ENCODE peak calls at places on chromosomes 7 and 10, in four cellular contexts. B is HFF-Myc, N is upper lobe of left lung, C is HFFc6. T is an unnamed sample.

GRCh38 chr7:16067695-16068094 is 353.6 kb downstream of the CRPPA start:
- DNase-seq in B (no peak), N (no peak), C (no peak), T (no peak)

GRCh38 chr10:77333610-77334340 is 303.8 kb downstream of the KCNMA1 start:
- DNase-seq in B (no peak), N (no peak), C (no peak), T (no peak)

GRCh38 chr10:24920907-24921881 is 31.2 kb downstream of the PRTFDC1 start:
- DNase-seq in C (peak), N (peak), B (peak), T (no peak)

GRCh38 chr7:35424869-35425495 is 171.1 kb upstream of the TBX20 start:
- DNase-seq in C (peak), N (peak), B (peak), T (peak)

GRCh38 chr10:110074986-110075664 is 67.3 kb downstream of the ADD3 start:
- DNase-seq in N (no peak), C (peak), B (peak), T (no peak)

GRCh38 chr10:99548041-99548530 is 15.3 kb downstream of the NKX2-3 start:
- DNase-seq in N (no peak), C (peak), B (no peak), T (no peak)

GRCh38 chr7:69693042-69693441 is 94.8 kb downstream of the AUTS2 start:
- DNase-seq in B (no peak), N (no peak), C (no peak), T (no peak)

GRCh38 chr10:76397210-76397881 is 965.9 kb downstream of the LRMDA start:
- DNase-seq in N (no peak), C (no peak), B (no peak), T (no peak)

GRCh38 chr10:25944771-25945170 is 10.7 kb downstream of the MYO3A start:
- DNase-seq in N (no peak), B (no peak), C (no peak), T (no peak)
- TF ChIP-seq CTCF in N (no peak), B (no peak), C (no peak), T (no peak)

GRCh38 chr7:129827467-129827990 is 125.2 kb downstream of the UBE2H start:
- DNase-seq in B (no peak), N (no peak), C (no peak), T (no peak)

GRCh38 chr7:129828078-129828762 is 124.5 kb downstream of the UBE2H start:
- DNase-seq in N (no peak), B (no peak), C (no peak), T (no peak)

GRCh38 chr7:129824291-129825004 is 128.3 kb downstream of the UBE2H start:
- DNase-seq in N (no peak), C (no peak), B (no peak), T (no peak)

GRCh38 chr7:129825554-129826267 is 127.0 kb downstream of the UBE2H start:
- DNase-seq in N (peak), C (peak), B (no peak), T (peak)

DNA sequence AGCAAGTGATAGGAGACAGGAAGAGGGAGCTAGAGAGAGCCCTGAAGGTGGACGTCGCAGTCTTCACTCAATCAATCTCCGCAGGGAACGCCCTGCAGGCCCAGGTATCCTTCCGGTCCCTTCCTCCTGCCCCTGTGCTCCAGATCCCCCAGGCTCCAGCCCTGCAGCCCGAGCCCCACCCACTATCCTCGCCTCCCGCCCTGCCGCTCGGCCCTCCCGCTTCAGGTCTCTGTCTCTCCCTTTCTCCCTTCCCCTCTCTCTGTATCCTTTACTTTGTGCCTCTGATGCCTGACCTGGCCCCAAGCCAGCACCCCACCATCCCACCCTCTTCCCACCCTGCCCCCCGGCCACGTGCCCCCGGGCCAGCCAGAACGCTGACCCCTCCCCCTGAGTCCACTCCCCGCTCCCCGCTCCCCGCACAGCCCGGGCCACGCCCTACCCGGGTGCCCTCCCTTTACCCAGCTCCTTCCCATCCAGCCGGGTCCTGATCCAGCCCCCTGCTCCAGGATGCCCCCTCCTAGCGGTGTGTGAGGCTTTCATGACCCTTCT is 127.7 kb downstream of the UBE2H start:
- DNase-seq in N (peak), B (no peak), C (peak), T (no peak)
- TF ChIP-seq CTCF in N (no peak), B (peak), C (no peak), T (no peak)

DNA sequence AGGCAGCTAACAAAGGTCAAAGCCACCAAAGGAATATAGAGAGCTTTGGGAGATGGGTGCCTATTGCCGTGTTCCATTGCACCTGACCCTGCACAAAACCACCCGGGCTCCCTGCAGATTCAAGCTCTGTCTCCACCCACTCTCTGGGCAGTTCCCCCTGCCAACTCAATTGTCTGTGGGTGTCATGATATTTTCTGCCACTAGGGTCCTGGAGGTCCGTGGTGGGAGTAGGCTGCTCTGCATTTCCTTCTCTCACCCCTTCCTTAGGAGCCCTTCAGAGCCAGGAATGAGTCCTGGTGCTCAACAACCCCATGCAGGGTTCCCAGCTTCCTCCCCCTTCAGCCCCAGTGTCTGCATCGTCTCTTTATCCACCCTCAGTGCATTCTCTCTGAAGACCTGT is 34.1 kb downstream of the PNLIPRP2 start:
- DNase-seq in B (no peak), C (no peak), N (no peak), T (no peak)
- TF ChIP-seq CTCF in B (peak), C (peak), N (no peak), T (no peak)

DNA sequence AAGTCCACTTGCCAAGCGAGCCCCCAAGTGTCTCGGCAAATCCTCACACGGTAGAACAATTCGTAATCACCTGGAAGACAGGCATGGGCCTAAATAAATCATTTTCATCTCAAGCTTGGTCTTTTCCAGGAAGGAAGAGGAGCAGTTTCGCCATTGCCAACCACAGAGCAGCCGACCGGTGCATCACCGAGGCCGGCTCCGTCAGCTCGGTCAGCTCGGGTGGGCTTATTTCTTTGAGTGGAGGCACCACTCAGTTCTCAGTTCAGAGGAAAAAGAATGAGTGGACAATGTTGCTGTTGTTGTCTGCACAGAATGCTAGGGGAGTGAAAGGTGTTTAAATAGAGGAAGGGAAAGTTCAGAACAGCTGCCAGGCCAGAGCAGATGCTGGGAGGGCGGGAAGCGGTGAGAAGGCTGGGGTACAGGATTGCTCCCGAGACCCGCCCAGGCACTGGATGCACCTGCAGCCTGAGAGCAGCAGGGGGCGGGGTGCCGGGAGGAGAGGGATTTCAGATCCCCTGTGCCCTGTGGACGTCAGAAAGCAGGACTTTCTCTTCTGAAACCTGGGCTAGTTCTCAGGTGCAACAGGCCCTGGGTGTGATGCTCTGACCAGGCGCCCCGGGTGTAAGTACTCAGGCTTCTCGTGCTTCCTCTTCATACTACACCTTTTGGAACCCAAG is 17.7 kb upstream of the IGFBP3 start:
- DNase-seq in N (no peak), C (no peak), B (no peak), T (no peak)
- TF ChIP-seq CTCF in N (no peak), C (peak), B (peak), T (no peak)

DNA sequence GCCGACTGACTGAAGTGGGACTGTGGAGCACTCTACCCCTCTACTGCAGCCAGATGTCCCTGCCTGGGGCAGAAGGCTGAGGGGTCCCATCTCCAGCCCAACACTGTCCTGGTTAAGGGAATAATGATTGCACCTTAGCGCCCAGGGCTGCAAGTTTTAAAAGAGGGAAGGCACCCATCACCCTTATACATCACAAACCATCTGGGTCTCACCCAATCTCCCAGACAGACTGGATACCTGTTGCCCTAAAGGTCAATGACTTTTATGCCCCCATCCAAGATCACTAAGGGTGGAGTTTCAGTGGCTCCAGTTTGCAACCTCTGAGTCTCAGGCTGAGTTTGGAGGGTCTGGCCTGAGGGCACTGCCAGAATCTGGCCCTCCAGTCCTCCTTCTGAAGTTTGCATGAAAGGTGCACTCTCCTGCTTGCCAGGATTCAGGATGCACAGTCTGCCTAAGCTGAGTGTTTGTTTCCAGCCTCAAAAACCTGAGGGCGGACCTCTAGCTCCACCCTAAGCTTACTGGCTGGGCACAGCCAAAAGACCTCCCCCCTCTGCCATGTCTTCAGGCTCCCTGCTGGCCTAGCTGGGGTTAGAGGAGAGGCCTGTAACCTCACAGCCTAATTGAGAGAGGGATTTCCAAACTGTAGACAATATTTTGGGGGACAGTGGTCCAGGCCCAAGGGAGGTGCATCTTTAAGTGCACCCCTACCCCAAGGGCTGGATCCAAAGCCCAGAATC is 2.5 kb upstream of the EMX2 start:
- DNase-seq in C (no peak), B (no peak), N (no peak), T (no peak)
- TF ChIP-seq CTCF in C (no peak), B (no peak), N (no peak), T (no peak)

DNA sequence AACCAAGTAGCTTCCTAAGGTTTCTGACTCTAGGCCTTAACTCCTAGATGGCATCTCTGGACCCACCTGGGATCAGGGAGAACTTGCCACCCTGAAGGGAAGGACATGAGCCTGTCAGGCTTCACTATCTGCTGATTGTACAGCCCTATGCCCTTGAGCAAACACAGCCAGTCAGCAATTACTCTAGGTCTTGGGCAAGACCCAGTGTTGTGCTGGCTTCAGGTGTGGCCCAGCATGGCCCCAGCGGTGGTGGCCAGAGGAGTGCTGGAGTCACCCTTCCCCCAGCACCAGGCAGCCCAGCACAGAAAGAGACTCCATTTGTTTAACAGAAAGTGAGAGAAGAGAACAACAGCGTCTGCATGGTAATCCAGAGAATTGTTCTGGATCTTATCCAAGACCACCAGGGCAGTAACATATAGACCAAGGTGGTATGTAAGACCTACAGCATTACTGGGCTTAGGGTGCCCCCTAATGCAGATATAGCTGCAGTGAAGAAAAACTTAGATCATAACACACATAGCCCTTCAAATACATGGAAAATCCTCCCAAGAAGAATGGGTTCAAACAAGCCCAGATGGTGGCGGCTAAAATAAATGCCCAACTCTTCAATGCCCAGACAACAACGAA is 207.7 kb downstream of the MAGI2 start:
- DNase-seq in C (no peak), N (no peak), B (no peak), T (no peak)
- TF ChIP-seq CTCF in C (no peak), N (no peak), B (peak), T (no peak)

GRCh38 chr7:132312531-132313070 is 263.7 kb downstream of the PLXNA4 start:
- DNase-seq in N (no peak), C (no peak), B (no peak), T (no peak)

GRCh38 chr7:132311747-132312146 is 264.5 kb downstream of the PLXNA4 start:
- DNase-seq in B (no peak), N (no peak), C (no peak), T (no peak)

GRCh38 chr7:132309102-132309805 is 267.0 kb downstream of the PLXNA4 start:
- DNase-seq in C (no peak), N (no peak), B (no peak), T (no peak)

DNA sequence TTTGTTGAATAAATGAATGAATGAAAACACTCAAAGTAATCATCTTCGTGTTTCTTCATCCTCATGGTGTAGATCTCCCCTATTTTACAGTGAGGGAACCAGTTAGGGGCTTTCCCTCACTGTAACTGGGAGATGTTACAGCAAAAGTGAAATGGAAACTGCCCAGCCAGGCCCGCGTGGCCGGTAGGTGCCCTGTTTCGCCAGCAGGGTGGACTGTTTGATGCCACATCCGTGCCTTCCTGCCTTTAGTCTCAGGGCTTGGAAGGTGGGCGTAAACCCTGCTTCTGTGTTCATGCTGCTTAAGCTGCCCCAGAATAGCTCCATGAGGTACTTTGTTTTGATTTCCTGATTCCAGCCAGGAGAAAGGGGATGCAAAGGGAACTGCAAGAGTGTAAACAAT is 268.8 kb downstream of the PLXNA4 start:
- DNase-seq in B (no peak), C (no peak), N (no peak), T (no peak)
- TF ChIP-seq CTCF in B (no peak), C (no peak), N (no peak), T (no peak)

GRCh38 chr10:126476256-126476655 is 88.0 kb upstream of the ADAM12 start:
- DNase-seq in C (no peak), N (no peak), B (no peak), T (no peak)
- TF ChIP-seq CTCF in C (no peak), N (no peak), B (no peak), T (no peak)

GRCh38 chr7:157656195-157656769 is 319.5 kb downstream of the DNAJB6 start:
- DNase-seq in C (no peak), N (no peak), B (no peak), T (no peak)
- TF ChIP-seq CTCF in C (no peak), N (no peak), B (no peak), T (no peak)

GRCh38 chr7:138919912-138920311 is 61.3 kb downstream of the KIAA1549 start:
- DNase-seq in N (no peak), C (no peak), B (no peak), T (no peak)
- TF ChIP-seq CTCF in N (no peak), C (no peak), B (no peak), T (no peak)